ENCODE peak calls at places on chromosomes 11 and 22, in six cellular contexts. P is Ammon's horn; T is stimulated activated CD4-positive, alpha-beta T cell treated with anti-CD3 and anti-CD28 coated beads, Interleukin-1b, Interleukin-23, amount 100 ng/mL, for 48 hours; E is esophagus squamous epithelium; S is endothelial cell; B is heart right ventricle. C is an unnamed sample.

GRCh38 chr11:120063686-120064340 is 74.1 kb downstream of the TRIM29 start:
- DNase-seq in P (no peak), E (no peak), T (no peak), B (no peak), S (no peak), C (no peak)

GRCh38 chr11:127491589-127491988 is 491.0 kb upstream of the KIRREL3 start:
- DNase-seq in T (no peak), B (no peak), P (no peak), E (no peak), S (no peak), C (no peak)

GRCh38 chr11:128193633-128194032 is 393.7 kb downstream of the ETS1 start:
- DNase-seq in E (no peak), B (no peak), S (no peak), P (no peak), T (no peak), C (no peak)

GRCh38 chr11:18229501-18229900 is 7.1 kb downstream of the SAA4 start:
- DNase-seq in P (no peak), S (no peak), B (no peak), T (no peak), E (no peak), C (no peak)

GRCh38 chr11:9859491-9860305 is 195.8 kb downstream of the SWAP70 start:
- DNase-seq in S (no peak), T (peak; percentile 30), P (no peak), B (no peak), E (no peak), C (no peak)

GRCh38 chr22:17997456-17997855 is 26.9 kb downstream of the MICAL3 start:
- DNase-seq in B (no peak), P (no peak), S (no peak), T (no peak), E (no peak), C (no peak)

GRCh38 chr22:40258463-40259046 is 80.8 kb downstream of the TNRC6B start:
- DNase-seq in E (no peak), P (no peak), B (no peak), T (no peak), S (no peak), C (no peak)

GRCh38 chr11:13495929-13496328 is at the start of gene PTH:
- DNase-seq in T (no peak), E (no peak), B (no peak), P (no peak), S (no peak), C (no peak)

GRCh38 chr11:125494987-125495725 is 909 bp downstream of the FEZ1 start:
- DNase-seq in S (peak; percentile 48), B (peak; percentile 37), P (peak; percentile 54), T (no peak), E (no peak), C (peak; percentile 9)

GRCh38 chr22:28351585-28351984 is 328.1 kb downstream of the TTC28 start:
- DNase-seq in B (no peak), T (no peak), E (no peak), S (no peak), P (no peak), C (no peak)

GRCh38 chr11:70759846-70760245 is 361.5 kb downstream of the CTTN start:
- DNase-seq in P (no peak), S (no peak), E (no peak), B (no peak), T (no peak), C (no peak)

GRCh38 chr11:10856689-10857603 is 907 bp downstream of the ZBED5 start:
- DNase-seq in T (no peak), E (no peak), B (no peak), S (peak; percentile 50), P (peak; percentile 43), C (peak; percentile 37)

GRCh38 chr11:111918390-111919256 is at the start of gene C11orf52:
- DNase-seq in T (no peak), S (peak; percentile 55), E (no peak), P (no peak), B (no peak), C (no peak)

GRCh38 chr11:9858822-9859221 is 194.9 kb downstream of the SWAP70 start:
- DNase-seq in P (no peak), B (no peak), E (no peak), T (no peak), S (peak; percentile 15), C (no peak)

GRCh38 chr11:130000552-130001176 is 2.0 kb downstream of the PRDM10 start:
- DNase-seq in T (no peak), S (no peak), E (no peak), B (no peak), P (no peak), C (no peak)

GRCh38 chr11:87219266-87219665 is 181.5 kb downstream of the TMEM135 start:
- DNase-seq in B (no peak), S (no peak), T (no peak), P (no peak), E (no peak), C (no peak)

GRCh38 chr11:46553746-46554204 is 40.0 kb downstream of the AMBRA1 start:
- DNase-seq in E (no peak), B (no peak), P (no peak), S (no peak), T (no peak), C (no peak)

GRCh38 chr11:5345831-5346230 is 2.5 kb upstream of the OR51B5 start:
- DNase-seq in T (no peak), S (no peak), E (no peak), B (no peak), P (no peak), C (no peak)

GRCh38 chr22:36257948-36258674 is 5.2 kb downstream of the APOL1 start:
- DNase-seq in S (no peak), B (no peak), E (no peak), P (no peak), T (no peak), C (no peak)

GRCh38 chr11:72872012-72872411 is 57.8 kb downstream of the ATG16L2 start:
- DNase-seq in T (no peak), B (no peak), S (no peak), P (no peak), E (no peak), C (no peak)

GRCh38 chr11:32334822-32335221 is 100.5 kb downstream of the WT1 start:
- DNase-seq in S (no peak), P (no peak), T (peak; percentile 35), E (no peak), B (no peak), C (no peak)

GRCh38 chr11:119108151-119108856 is 1.2 kb downstream of the C2CD2L start:
- DNase-seq in E (no peak), P (peak; percentile 59), T (peak; percentile 36), S (no peak), B (no peak), C (no peak)

C was measured in WERI-Rb-1.